ENCODE peak calls at places on chromosomes 12 and 14, in five cellular contexts. G is body of pancreas, I is mammary epithelial cell, T is heart left ventricle, M is left ventricle myocardium inferior. D is an unnamed sample.

GRCh38 chr12:12442548-12443071 is 85.7 kb downstream of the BORCS5 start:
- DNase-seq in G (no peak), I (peak; percentile 54), T (no peak), M (no peak), D (no peak)

GRCh38 chr14:95217391-95217900 is 60.1 kb upstream of the DICER1 start:
- DNase-seq in G (no peak), I (no peak), T (no peak), M (no peak), D (no peak)

GRCh38 chr12:57127101-57127709 is 1.1 kb upstream of the LRP1 start:
- DNase-seq in G (peak; percentile 83), I (peak; percentile 70), T (peak; percentile 72), M (peak; percentile 77), D (peak; percentile 65)

GRCh38 chr14:69592923-69593677 is 18.3 kb upstream of the SUSD6 start:
- DNase-seq in G (no peak), I (no peak), T (no peak), M (no peak), D (peak; percentile 41)

GRCh38 chr12:97308576-97309198 is 153.9 kb upstream of the RMST start:
- DNase-seq in G (no peak), I (peak; percentile 26), T (no peak), M (no peak), D (no peak)

GRCh38 chr12:101792046-101792931 is 38.5 kb downstream of the GNPTAB start:
- DNase-seq in G (no peak), I (no peak), T (no peak), M (no peak), D (no peak)

GRCh38 chr12:52085682-52086180 is 6.2 kb downstream of the SMIM41 start:
- DNase-seq in G (no peak), I (no peak), T (no peak), M (no peak), D (no peak)

GRCh38 chr14:90756755-90757345 is 59.4 kb downstream of the TTC7B start:
- DNase-seq in G (no peak), I (no peak), T (no peak), M (no peak), D (peak; percentile 65)

GRCh38 chr12:69513297-69513696 is 43.1 kb downstream of the FRS2 start:
- DNase-seq in G (no peak), I (no peak), T (no peak), M (no peak), D (no peak)

GRCh38 chr14:102532204-102532658 is 22.7 kb upstream of the ANKRD9 start:
- DNase-seq in G (no peak), I (peak; percentile 83), T (no peak), M (no peak), D (no peak)

GRCh38 chr14:85252011-85252410 is 277.9 kb upstream of the FLRT2 start:
- DNase-seq in G (no peak), I (peak; percentile 88), T (no peak), M (no peak), D (no peak)

GRCh38 chr12:53340398-53340797 is 4.2 kb upstream of the SP7 start:
- DNase-seq in G (no peak), I (no peak), T (no peak), M (no peak), D (peak; percentile 26)

GRCh38 chr12:31363416-31363809 is 37.5 kb upstream of the SINHCAF start:
- DNase-seq in G (no peak), I (no peak), T (no peak), M (no peak), D (no peak)

GRCh38 chr12:89544730-89545184 is 18.9 kb upstream of the POC1B start:
- DNase-seq in G (peak; percentile 35), I (no peak), T (peak; percentile 61), M (peak; percentile 56), D (peak; percentile 37)

DNA sequence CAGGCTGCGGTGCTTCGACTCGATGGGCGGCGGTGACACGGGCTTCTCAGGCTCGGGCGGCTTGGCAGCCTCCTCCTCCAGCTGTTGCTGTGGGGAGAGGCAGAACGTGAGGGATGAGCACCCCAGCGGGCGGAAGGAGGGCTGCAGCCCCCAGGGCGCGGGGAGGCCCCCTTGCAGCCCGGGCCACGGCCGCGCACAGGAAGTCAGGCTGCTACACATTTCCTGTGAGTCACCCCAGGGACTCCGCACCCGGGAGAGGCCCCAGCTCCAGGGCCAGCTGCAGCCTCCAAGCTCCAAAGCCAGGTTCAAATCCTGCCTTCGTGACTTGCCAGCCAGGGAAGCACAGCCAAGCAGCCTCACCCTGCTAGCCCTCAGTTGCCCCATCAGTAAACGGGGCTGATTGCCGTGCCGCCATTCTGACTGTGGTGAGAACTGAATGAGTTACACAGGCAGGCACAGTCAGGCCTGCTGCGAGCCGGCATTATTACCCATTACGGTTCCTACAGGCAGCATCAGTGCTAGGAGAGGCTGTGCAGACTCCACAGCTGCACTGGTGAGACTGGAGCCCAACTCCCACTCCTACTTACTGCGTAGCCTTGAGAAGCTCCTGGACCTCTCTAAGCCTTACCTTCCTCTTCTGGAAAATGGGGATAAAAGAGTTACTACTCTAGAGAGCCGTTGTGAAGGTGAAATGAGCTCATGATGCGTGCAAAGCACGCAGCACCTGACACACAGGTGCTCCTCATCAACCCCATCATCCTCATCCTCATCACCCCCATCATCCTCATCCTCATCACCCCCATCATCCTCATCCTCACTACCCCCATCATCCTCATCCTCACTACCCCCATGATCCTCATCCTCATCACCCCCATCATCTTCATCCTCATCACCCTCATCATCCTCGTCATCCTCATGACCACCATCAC is 100.9 kb downstream of the NCOR2 start:
- DNase-seq in G (no peak), I (no peak), T (peak; percentile 70), M (peak; percentile 71), D (peak; percentile 86)
- TF ChIP-seq CTCF in G (no peak), I (no peak), T (no peak), M (peak; percentile 28), D (no peak)

DNA sequence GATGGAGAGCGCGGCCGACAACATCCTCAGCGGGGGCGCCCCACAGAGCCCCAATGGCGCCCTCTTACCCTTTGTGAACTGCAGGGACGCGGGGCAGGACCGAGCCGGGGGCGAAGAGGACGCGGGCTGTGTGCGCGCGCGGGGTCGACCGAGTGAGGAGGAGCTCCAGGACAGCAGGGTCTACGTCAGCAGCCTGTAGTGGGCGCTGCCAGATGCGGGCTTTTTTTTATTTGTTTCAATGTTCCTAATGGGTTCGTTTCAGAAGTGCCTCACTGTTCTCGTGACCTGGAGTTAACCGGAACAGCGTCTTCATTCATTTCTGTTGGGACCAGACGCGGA is 103.8 kb upstream of the FKBP4 start:
- DNase-seq in G (no peak), I (no peak), T (no peak), M (no peak), D (no peak)
- TF ChIP-seq CTCF in G (no peak), I (no peak), T (no peak), M (no peak), D (no peak)

DNA sequence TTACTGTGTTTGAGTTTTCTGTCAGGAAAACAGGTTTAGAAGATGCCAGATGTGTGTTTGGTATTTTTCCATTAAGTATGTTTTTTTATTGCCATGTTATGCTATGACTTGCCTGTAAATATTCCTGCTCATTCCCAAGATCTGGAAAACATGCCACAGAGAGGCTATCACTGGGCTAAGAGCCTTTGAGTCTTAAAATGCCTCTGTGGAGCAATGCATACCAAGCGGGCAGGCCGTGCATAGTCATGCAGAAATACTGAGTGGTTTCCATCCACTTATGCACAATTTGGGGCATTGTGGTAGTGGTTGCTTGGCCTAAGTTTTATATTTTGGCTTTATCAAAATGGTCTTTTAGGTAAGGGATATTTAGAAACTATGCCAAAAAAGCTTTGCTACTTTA is 341.2 kb upstream of the FBXO33 start:
- DNase-seq in G (no peak), I (no peak), T (no peak), M (no peak), D (no peak)
- TF ChIP-seq CTCF in G (no peak), I (no peak), T (no peak), M (no peak), D (no peak)

GRCh38 chr12:67747869-67748760 is 99.6 kb downstream of the DYRK2 start:
- DNase-seq in G (peak; percentile 82), I (peak; percentile 5), T (no peak), M (no peak), D (peak; percentile 55)
- TF ChIP-seq CTCF in G (peak; percentile 32), I (no peak), T (no peak), M (no peak), D (no peak)

GRCh38 chr14:24351517-24351916 is 11.7 kb upstream of the RIPK3 start:
- DNase-seq in G (no peak), I (peak; percentile 43), T (no peak), M (no peak), D (no peak)
- TF ChIP-seq CTCF in G (no peak), I (no peak), T (no peak), M (no peak), D (no peak)

GRCh38 chr14:93332853-93333630 is at the start of gene BTBD7:
- DNase-seq in G (peak; percentile 96), I (peak; percentile 94), T (peak; percentile 95), M (peak; percentile 95), D (peak; percentile 98)
- TF ChIP-seq CTCF in G (peak; percentile 59), I (peak; percentile 15), T (no peak), M (peak; percentile 41), D (peak; percentile 18)